ENCODE peak calls at places on chromosomes 12 and 14, in nine cellular contexts. C is hepatocyte, P is HepG2, N is neural progenitor cell, B is endothelial cell of umbilical vein, E is PC-3, Y is mesenchymal stem cell, W is K562, I is trophoblast cell. M is an unnamed sample.

GRCh38 chr12:96368233-96368632 is 32.0 kb downstream of the CDK17 start:
- DNase-seq in E (no peak), W (no peak), N (no peak), C (no peak), P (no peak), Y (no peak), I (no peak), B (peak; percentile 81), M (no peak)

GRCh38 chr14:20415723-20416622 is 2.7 kb upstream of the TEP1 start:
- DNase-seq in Y (peak; percentile 68), I (peak; percentile 71), C (peak; percentile 58), E (peak; percentile 74), P (peak; percentile 69), B (peak; percentile 75), W (peak; percentile 35), N (peak; percentile 58), M (peak; percentile 28)

GRCh38 chr12:100675432-100675831 is 101.9 kb downstream of the GAS2L3 start:
- DNase-seq in W (no peak), N (no peak), B (peak; percentile 85), C (peak; percentile 43), P (no peak), Y (peak; percentile 64), I (peak; percentile 6), E (peak; percentile 77), M (peak; percentile 34)

GRCh38 chr14:54025661-54026060 is 69.0 kb upstream of the BMP4 start:
- DNase-seq in I (peak; percentile 42), P (peak; percentile 36), W (no peak), N (no peak), Y (peak; percentile 6), B (peak; percentile 73), E (peak; percentile 94), C (no peak), M (peak; percentile 8)

GRCh38 chr14:24673059-24673458 is 39.1 kb upstream of the GZMB start:
- DNase-seq in I (no peak), E (no peak), C (no peak), B (no peak), Y (no peak), W (no peak), P (no peak), N (no peak), M (no peak)

GRCh38 chr12:29750928-29751220 is 32.9 kb downstream of the TMTC1 start:
- DNase-seq in E (no peak), C (no peak), I (no peak), Y (no peak), B (no peak), P (no peak), W (no peak), N (no peak), M (no peak)

GRCh38 chr14:102225936-102226335 is 79.0 kb downstream of the MOK start:
- DNase-seq in P (no peak), I (no peak), C (no peak), E (no peak), W (no peak), B (no peak), Y (no peak), N (no peak), M (no peak)

GRCh38 chr12:72273851-72274284 is 1.7 kb downstream of the TRHDE start:
- DNase-seq in P (no peak), E (peak; percentile 54), B (no peak), Y (peak; percentile 30), I (no peak), W (no peak), N (no peak), C (no peak), M (no peak)

GRCh38 chr14:96579358-96579757 is 77.2 kb downstream of the PAPOLA start:
- DNase-seq in P (no peak), N (no peak), Y (no peak), I (no peak), B (no peak), C (no peak), E (no peak), W (no peak), M (no peak)

GRCh38 chr14:96576359-96576758 is 74.2 kb downstream of the PAPOLA start:
- DNase-seq in W (no peak), B (no peak), Y (no peak), E (no peak), I (no peak), N (no peak), P (no peak), C (no peak), M (no peak)

GRCh38 chr14:96579855-96580254 is 77.7 kb downstream of the PAPOLA start:
- DNase-seq in B (no peak), P (no peak), W (no peak), Y (no peak), C (no peak), E (no peak), N (no peak), I (no peak), M (no peak)

GRCh38 chr14:96576937-96577336 is 74.8 kb downstream of the PAPOLA start:
- DNase-seq in I (no peak), N (no peak), W (no peak), Y (no peak), P (peak; percentile 10), C (no peak), B (no peak), E (no peak), M (no peak)

DNA sequence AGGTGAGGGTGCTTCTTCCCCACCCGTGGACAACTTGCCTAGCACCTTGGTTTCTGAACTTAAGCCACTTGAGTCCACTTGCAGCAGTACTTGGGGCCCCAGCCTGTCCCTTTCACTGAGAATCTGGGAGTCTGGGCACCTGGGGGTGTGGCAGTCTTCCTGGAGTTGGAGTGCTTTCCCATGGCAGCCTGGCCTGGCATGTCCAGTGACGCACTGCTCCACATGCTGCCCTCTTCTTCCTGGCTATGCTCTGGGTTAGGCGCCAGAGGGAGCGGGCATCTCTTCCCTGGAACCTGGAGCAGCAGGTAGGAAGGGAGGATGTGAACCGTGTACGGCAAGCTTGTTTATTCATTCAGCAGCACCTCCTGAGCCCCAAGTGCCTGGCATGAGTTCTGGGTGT is 76.4 kb downstream of the PAPOLA start:
- DNase-seq in P (no peak), W (no peak), N (no peak), I (no peak), B (no peak), Y (no peak), C (no peak), E (no peak), M (no peak)
- H2AFZ ChIP-seq in P (no peak overlapping the region), W (no peak overlapping the region), N (no peak overlapping the region), I (no peak overlapping the region), B (no peak overlapping the region), Y (no peak overlapping the region), C (no peak overlapping the region), E (no peak overlapping the region), M (no peak overlapping the region)

GRCh38 chr14:81018714-81019512 is 63.5 kb downstream of the TSHR start:
- DNase-seq in E (no peak), B (no peak), Y (no peak), I (no peak), N (no peak), P (no peak), W (no peak), C (no peak), M (no peak)

GRCh38 chr14:81018245-81018644 is 62.8 kb downstream of the TSHR start:
- DNase-seq in P (no peak), I (no peak), B (no peak), Y (no peak), C (no peak), N (no peak), W (no peak), E (no peak), M (no peak)

GRCh38 chr14:81023095-81023710 is 67.8 kb downstream of the TSHR start:
- DNase-seq in W (peak; percentile 15), I (no peak), C (no peak), Y (no peak), N (no peak), P (no peak), B (no peak), E (no peak), M (peak; percentile 4)
- H2AFZ ChIP-seq in W (peak overlapping the region; percentile 32), I (no peak overlapping the region), C (no peak overlapping the region), Y (no peak overlapping the region), N (no peak overlapping the region), P (no peak overlapping the region), B (no peak overlapping the region), E (no peak overlapping the region), M (no peak overlapping the region)

DNA sequence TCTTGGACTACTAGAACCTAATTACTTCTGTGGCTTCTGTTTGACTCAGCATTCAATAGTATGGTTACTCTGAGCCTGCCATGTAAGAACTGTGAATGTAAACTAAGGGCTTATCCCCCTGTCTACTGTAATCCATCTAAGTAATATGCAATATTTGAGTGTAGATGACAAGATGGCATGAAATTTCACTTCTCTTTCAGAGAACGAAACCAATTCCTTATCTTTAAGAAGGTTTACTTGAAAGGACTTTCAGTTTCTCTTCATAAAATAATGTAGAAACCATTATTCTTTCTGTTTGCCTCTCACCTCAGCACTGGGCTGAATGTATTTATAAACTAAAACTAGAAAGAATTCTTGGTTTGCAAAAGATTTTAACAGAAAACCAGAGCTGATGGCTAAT is 60.4 kb upstream of the ARID2 start:
- DNase-seq in I (no peak), Y (peak; percentile 58), B (no peak), C (no peak), N (no peak), W (no peak), P (no peak), E (no peak), M (no peak)
- H2AFZ ChIP-seq in I (no peak overlapping the region), Y (no peak overlapping the region), B (no peak overlapping the region), C (peak overlapping the region; percentile 3), N (no peak overlapping the region), W (no peak overlapping the region), P (no peak overlapping the region), E (no peak overlapping the region), M (no peak overlapping the region)

GRCh38 chr12:3168223-3168770 is 91.1 kb downstream of the TSPAN9 start:
- DNase-seq in E (no peak), C (no peak), I (no peak), P (no peak), B (no peak), N (no peak), Y (no peak), W (no peak), M (no peak)

GRCh38 chr12:3172124-3173007 is 95.2 kb downstream of the TSPAN9 start:
- DNase-seq in P (no peak), W (no peak), C (no peak), I (no peak), B (no peak), Y (no peak), E (no peak), N (no peak), M (no peak)

GRCh38 chr12:3171195-3171591 is 94.0 kb downstream of the TSPAN9 start:
- DNase-seq in I (no peak), N (no peak), W (no peak), C (peak; percentile 47), Y (peak; percentile 62), P (peak; percentile 12), B (no peak), E (no peak), M (peak; percentile 23)

GRCh38 chr12:3168775-3169221 is 91.6 kb downstream of the TSPAN9 start:
- DNase-seq in I (peak; percentile 88), W (peak; percentile 11), Y (peak; percentile 98), B (no peak), P (no peak), C (peak; percentile 91), E (peak; percentile 91), N (no peak), M (peak; percentile 97)

DNA sequence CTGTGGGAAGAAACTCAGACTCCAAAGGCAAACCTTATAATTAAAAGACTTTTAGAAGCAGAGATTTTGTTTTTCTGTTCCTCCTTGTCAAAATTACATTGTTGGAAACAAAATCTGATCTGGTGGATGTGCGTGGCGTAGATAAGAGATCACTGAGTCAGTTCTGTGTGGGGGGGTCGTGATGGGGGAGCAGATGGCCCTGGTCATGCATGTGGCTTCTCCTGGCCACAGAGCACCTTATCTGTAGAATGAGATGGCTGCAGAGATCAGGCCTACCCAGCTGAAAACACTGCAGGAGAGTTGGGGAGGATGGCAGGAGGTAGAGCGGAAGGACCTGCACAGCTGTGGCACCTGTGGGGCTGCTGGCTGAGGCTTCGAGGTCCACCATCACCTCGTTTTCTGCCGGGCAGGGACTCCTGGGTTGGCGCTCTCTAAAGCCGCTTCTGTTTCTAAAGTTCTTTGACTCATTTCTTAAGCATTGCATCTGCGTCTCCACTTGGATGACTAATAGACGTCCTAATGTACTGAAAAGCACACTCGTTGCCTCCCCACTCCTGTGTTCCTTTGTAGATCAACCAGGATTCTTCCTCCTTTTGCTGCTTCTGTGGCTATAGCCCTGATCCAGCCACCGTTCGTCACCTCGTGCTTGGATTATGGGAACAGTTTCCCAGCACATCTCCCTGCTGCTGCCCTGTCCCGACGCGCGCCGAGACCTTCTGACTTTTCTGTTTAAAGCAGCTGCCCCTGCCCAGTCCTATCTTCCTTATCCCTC is 93.4 kb downstream of the TSPAN9 start:
- DNase-seq in B (peak; percentile 19), N (no peak), Y (peak; percentile 97), C (peak; percentile 66), E (peak; percentile 81), W (no peak), P (no peak), I (peak; percentile 79), M (peak; percentile 95)
- H2AFZ ChIP-seq in B (no peak overlapping the region), N (no peak overlapping the region), Y (peak overlapping the region; percentile 46), C (no peak overlapping the region), E (peak overlapping the region; percentile 48), W (no peak overlapping the region), P (no peak overlapping the region), I (no peak overlapping the region), M (no peak overlapping the region)

M was measured in astrocyte.